ENCODE peak calls at places on chromosome 6, in seven cellular contexts. D, A, L, V, U, R and X are unnamed samples.

GRCh38 chr6:79461205-79461604 is 76.0 kb downstream of the LCA5 start:
- DNase-seq in D (peak), A (no peak), L (no peak), V (peak), U (no peak), R (no peak), X (no peak)

GRCh38 chr6:169253745-169254238 is at the start of gene THBS2:
- DNase-seq in D (peak), A (no peak), L (no peak), V (peak), U (peak), R (no peak), X (peak)

GRCh38 chr6:116975600-116975999 is 98.6 kb downstream of the RFX6 start:
- DNase-seq in D (peak), A (no peak), L (no peak), V (no peak), U (peak), R (no peak), X (no peak)

GRCh38 chr6:133337312-133337711 is 96.2 kb downstream of the EYA4 start:
- DNase-seq in D (peak), A (no peak), L (no peak), V (no peak), U (no peak), R (no peak), X (no peak)

GRCh38 chr6:108588586-108588985 is 27.9 kb downstream of the FOXO3 start:
- DNase-seq in D (peak), A (no peak), L (no peak), V (no peak), U (peak), R (no peak), X (no peak)

GRCh38 chr6:138957903-138958302 is 30.1 kb downstream of the REPS1 start:
- DNase-seq in D (no peak), A (no peak), L (no peak), V (no peak), U (no peak), R (no peak), X (no peak)

GRCh38 chr6:52503853-52504777 is 72.7 kb downstream of the TRAM2 start:
- DNase-seq in D (peak), A (no peak), L (no peak), V (peak), U (peak), R (no peak), X (peak)

GRCh38 chr6:43993881-43994523 is 133.2 kb downstream of the MRPL14 start:
- DNase-seq in D (no peak), A (no peak), L (no peak), V (no peak), U (no peak), R (no peak), X (no peak)

GRCh38 chr6:143823463-143824006 is 19.6 kb upstream of the LTV1 start:
- DNase-seq in D (peak), A (no peak), L (no peak), V (no peak), U (no peak), R (no peak), X (no peak)

GRCh38 chr6:136429264-136429663 is 121.0 kb downstream of the MAP7 start:
- DNase-seq in D (no peak), A (no peak), L (no peak), V (no peak), U (no peak), R (no peak), X (no peak)

GRCh38 chr6:14964486-14964885 is 281.4 kb upstream of the JARID2 start:
- DNase-seq in D (no peak), A (no peak), L (no peak), V (no peak), U (no peak), R (no peak), X (no peak)

GRCh38 chr6:42007753-42008528 is 42.4 kb upstream of the TAF8 start:
- DNase-seq in D (no peak), A (peak), L (no peak), V (no peak), U (no peak), R (no peak), X (no peak)

GRCh38 chr6:20589266-20589665 is 55.0 kb downstream of the CDKAL1 start:
- DNase-seq in D (no peak), A (no peak), L (no peak), V (no peak), U (no peak), R (no peak), X (no peak)

GRCh38 chr6:116012966-116013365 is 47.7 kb downstream of the FRK start:
- DNase-seq in D (no peak), A (no peak), L (no peak), V (no peak), U (no peak), R (no peak), X (no peak)

GRCh38 chr6:143112084-143112768 is 51.5 kb downstream of the AIG1 start:
- DNase-seq in D (no peak), A (no peak), L (no peak), V (no peak), U (no peak), R (no peak), X (no peak)

GRCh38 chr6:63525186-63525878 is 46.9 kb upstream of the LOC128125822 start:
- DNase-seq in D (no peak), A (no peak), L (no peak), V (no peak), U (no peak), R (no peak), X (no peak)

GRCh38 chr6:14706378-14706929 is 539.4 kb upstream of the JARID2 start:
- DNase-seq in D (peak), A (no peak), L (no peak), V (no peak), U (peak), R (no peak), X (no peak)

GRCh38 chr6:40532349-40533028 is 54.7 kb downstream of the LRFN2 start:
- DNase-seq in D (no peak), A (no peak), L (no peak), V (no peak), U (no peak), R (no peak), X (no peak)

GRCh38 chr6:52497652-52498408 is 77.7 kb downstream of the EFHC1 start:
- DNase-seq in D (peak), A (peak), L (no peak), V (no peak), U (no peak), R (peak), X (peak)

GRCh38 chr6:21664263-21665081 is 70.9 kb downstream of the SOX4 start:
- DNase-seq in D (peak), A (peak), L (no peak), V (peak), U (no peak), R (peak), X (peak)

GRCh38 chr6:41424370-41425058 is 89.1 kb downstream of the NCR2 start:
- DNase-seq in D (peak), A (peak), L (peak), V (peak), U (peak), R (peak), X (no peak)

GRCh38 chr6:52317841-52318581 is 33.5 kb upstream of the MCM3 start:
- DNase-seq in D (peak), A (no peak), L (no peak), V (no peak), U (peak), R (peak), X (no peak)

GRCh38 chr6:36285797-36286196 is 15.9 kb downstream of the PNPLA1 start:
- DNase-seq in D (no peak), A (no peak), L (no peak), V (no peak), U (no peak), R (no peak), X (no peak)

GRCh38 chr6:53441761-53442160 is 93.0 kb upstream of the ELOVL5 start:
- DNase-seq in D (peak), A (no peak), L (no peak), V (no peak), U (no peak), R (no peak), X (no peak)

DNA sequence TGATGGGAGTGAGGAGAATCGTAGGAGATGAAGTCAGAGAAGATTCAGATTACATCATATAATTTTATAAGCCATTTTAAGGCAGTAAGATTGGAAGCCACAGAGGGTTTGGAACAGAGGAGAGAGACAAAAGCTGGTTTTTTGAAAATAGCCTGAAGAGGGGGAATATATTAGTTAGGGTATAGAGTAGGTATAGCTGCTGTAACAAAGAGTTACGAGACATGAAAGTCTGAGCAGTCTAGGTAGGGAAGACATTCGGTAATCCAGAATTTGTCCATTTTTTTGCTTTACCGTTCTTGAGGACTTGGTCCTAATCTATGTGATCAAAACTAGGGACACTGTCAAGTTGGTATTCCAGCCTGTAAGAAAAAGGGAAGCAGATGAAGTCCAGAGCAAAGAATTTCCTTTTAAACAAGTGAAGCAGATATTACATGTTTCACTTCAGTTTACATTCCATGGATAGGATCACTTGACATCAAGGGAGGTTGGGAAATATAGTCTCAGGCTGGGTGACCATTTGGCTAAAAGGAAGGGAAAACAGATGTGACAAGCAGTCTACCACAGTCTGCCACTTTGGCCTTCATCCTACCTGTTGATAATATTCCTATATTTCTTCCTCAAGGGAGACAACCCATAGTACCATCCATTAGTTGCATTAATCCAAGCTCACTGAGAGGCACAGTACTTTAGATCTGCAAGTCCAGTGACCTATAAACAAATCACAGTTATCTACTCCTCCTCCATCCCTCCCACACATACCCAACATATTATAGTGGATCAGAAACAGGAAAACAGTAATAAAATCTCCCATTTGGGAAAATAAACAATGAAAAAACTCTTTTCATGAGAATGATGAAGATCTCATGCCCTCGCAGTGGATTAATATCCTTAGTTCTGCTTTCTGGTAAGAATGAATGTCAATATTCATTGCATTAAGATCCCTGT is 10.2 kb downstream of the FAM135A start:
- DNase-seq in D (no peak), A (no peak), L (no peak), V (no peak), U (no peak), R (no peak), X (no peak)
- TF ChIP-seq CTCF in D (no peak), A (no peak), L (no peak), V (no peak), U (no peak), R (no peak), X (no peak)

GRCh38 chr6:16252696-16253299 is 14.4 kb downstream of the GMPR start:
- DNase-seq in D (no peak), A (no peak), L (no peak), V (no peak), U (no peak), R (no peak), X (no peak)
- TF ChIP-seq CTCF in D (no peak), A (no peak), L (no peak), V (no peak), U (no peak), R (no peak), X (no peak)

GRCh38 chr6:147366290-147366689 is 142.2 kb upstream of the SAMD5 start:
- DNase-seq in D (no peak), A (no peak), L (no peak), V (no peak), U (no peak), R (no peak), X (no peak)
- TF ChIP-seq CTCF in D (no peak), A (no peak), L (no peak), V (no peak), U (no peak), R (no peak), X (no peak)

DNA sequence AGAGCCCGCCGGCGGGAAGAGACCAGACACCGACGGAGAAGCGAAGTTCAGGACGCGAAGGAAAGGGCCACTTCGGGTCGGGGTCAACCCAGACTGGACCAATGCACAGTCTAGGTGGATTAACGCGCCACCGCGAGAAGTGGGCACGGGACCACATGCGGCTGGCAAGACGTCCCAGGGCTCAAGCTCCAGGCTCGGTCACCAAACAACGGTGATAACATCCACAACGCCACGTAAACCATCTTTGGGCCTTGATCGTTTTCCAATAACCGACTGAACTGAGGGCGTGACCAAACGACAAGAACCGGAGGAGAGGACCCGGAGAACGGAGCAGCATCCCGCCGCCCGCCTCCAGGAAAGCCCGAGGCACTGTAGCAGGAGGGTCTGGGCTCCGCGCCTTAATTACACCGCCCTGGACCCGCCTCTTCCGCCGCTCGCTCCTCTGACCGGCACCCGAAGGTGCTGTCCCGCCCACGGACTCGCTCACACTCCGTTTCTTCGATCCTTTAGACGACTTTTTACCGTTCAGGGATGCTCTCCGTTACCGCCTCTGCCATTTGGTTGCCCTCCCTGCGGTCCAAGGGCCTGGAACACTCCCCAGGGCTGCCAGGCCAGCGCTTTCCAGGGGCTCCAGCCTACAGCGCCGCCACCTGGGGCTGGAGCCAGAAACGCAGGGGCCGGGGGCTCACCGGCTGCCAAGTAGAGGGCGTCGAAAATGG is 44.1 kb downstream of the DPPA5 start:
- DNase-seq in D (peak), A (peak), L (no peak), V (no peak), U (peak), R (peak), X (peak)
- TF ChIP-seq CTCF in D (peak), A (peak), L (peak), V (no peak), U (peak), R (peak), X (peak)